ENCODE peak calls at places on chromosomes 6 and 20, in ten cellular contexts. One of them, this sample, is unnamed.

GRCh38 chr6:41682497-41682961 is 44.3 kb downstream of the MDFI start:
- DNase-seq in kidney epithelial cell: no peak
- DNase-seq in SJSA1: no peak
- DNase-seq in stimulated activated CD4-positive, alpha-beta T cell treated with anti-CD3 and anti-CD28 coated beads, Interleukin-4, amount 100 ng/mL, for 1 hour: peak; percentile 11
- DNase-seq in left cardiac atrium: peak; percentile 33
- DNase-seq in ureter: no peak
- DNase-seq in C1 segment of cervical spinal cord: peak; percentile 27
- DNase-seq in mesothelial cell of epicardium: no peak
- DNase-seq in AG08396: no peak
- DNase-seq in NCI-H1694 treated with DMSO at 0.1 percent for 48 hours: no peak
- DNase-seq in this sample: peak; percentile 78

GRCh38 chr6:16623029-16623653 is 138.1 kb downstream of the ATXN1 start:
- DNase-seq in kidney epithelial cell: no peak
- DNase-seq in SJSA1: no peak
- DNase-seq in stimulated activated CD4-positive, alpha-beta T cell treated with anti-CD3 and anti-CD28 coated beads, Interleukin-4, amount 100 ng/mL, for 1 hour: no peak
- DNase-seq in left cardiac atrium: no peak
- DNase-seq in ureter: no peak
- DNase-seq in C1 segment of cervical spinal cord: no peak
- DNase-seq in mesothelial cell of epicardium: no peak
- DNase-seq in AG08396: no peak
- DNase-seq in NCI-H1694 treated with DMSO at 0.1 percent for 48 hours: no peak
- DNase-seq in this sample: no peak

GRCh38 chr20:48057251-48057650 is 272.0 kb upstream of the SULF2 start:
- DNase-seq in kidney epithelial cell: no peak
- DNase-seq in SJSA1: no peak
- DNase-seq in stimulated activated CD4-positive, alpha-beta T cell treated with anti-CD3 and anti-CD28 coated beads, Interleukin-4, amount 100 ng/mL, for 1 hour: no peak
- DNase-seq in left cardiac atrium: no peak
- DNase-seq in ureter: no peak
- DNase-seq in C1 segment of cervical spinal cord: no peak
- DNase-seq in mesothelial cell of epicardium: no peak
- DNase-seq in AG08396: no peak
- DNase-seq in NCI-H1694 treated with DMSO at 0.1 percent for 48 hours: no peak
- DNase-seq in this sample: no peak

GRCh38 chr20:6053776-6054688 is at the start of gene LRRN4:
- DNase-seq in kidney epithelial cell: peak; percentile 94
- DNase-seq in SJSA1: no peak
- DNase-seq in stimulated activated CD4-positive, alpha-beta T cell treated with anti-CD3 and anti-CD28 coated beads, Interleukin-4, amount 100 ng/mL, for 1 hour: no peak
- DNase-seq in left cardiac atrium: no peak
- DNase-seq in ureter: no peak
- DNase-seq in C1 segment of cervical spinal cord: peak; percentile 54
- DNase-seq in mesothelial cell of epicardium: peak; percentile 67
- DNase-seq in AG08396: peak; percentile 25
- DNase-seq in NCI-H1694 treated with DMSO at 0.1 percent for 48 hours: no peak
- DNase-seq in this sample: no peak

GRCh38 chr6:42301986-42302385 is 84.3 kb upstream of the MRPS10 start:
- DNase-seq in kidney epithelial cell: no peak
- DNase-seq in SJSA1: no peak
- DNase-seq in stimulated activated CD4-positive, alpha-beta T cell treated with anti-CD3 and anti-CD28 coated beads, Interleukin-4, amount 100 ng/mL, for 1 hour: no peak
- DNase-seq in left cardiac atrium: no peak
- DNase-seq in ureter: no peak
- DNase-seq in C1 segment of cervical spinal cord: no peak
- DNase-seq in mesothelial cell of epicardium: no peak
- DNase-seq in AG08396: no peak
- DNase-seq in NCI-H1694 treated with DMSO at 0.1 percent for 48 hours: no peak
- DNase-seq in this sample: no peak

GRCh38 chr20:45465492-45466266 is 3.9 kb upstream of the WFDC2 start:
- DNase-seq in kidney epithelial cell: no peak
- DNase-seq in SJSA1: no peak
- DNase-seq in stimulated activated CD4-positive, alpha-beta T cell treated with anti-CD3 and anti-CD28 coated beads, Interleukin-4, amount 100 ng/mL, for 1 hour: no peak
- DNase-seq in left cardiac atrium: no peak
- DNase-seq in ureter: no peak
- DNase-seq in C1 segment of cervical spinal cord: no peak
- DNase-seq in mesothelial cell of epicardium: no peak
- DNase-seq in AG08396: no peak
- DNase-seq in NCI-H1694 treated with DMSO at 0.1 percent for 48 hours: no peak
- DNase-seq in this sample: no peak

GRCh38 chr6:112502348-112503130 is 155.4 kb downstream of the RFPL4B start:
- DNase-seq in kidney epithelial cell: no peak
- DNase-seq in SJSA1: peak; percentile 92
- DNase-seq in stimulated activated CD4-positive, alpha-beta T cell treated with anti-CD3 and anti-CD28 coated beads, Interleukin-4, amount 100 ng/mL, for 1 hour: no peak
- DNase-seq in left cardiac atrium: no peak
- DNase-seq in ureter: no peak
- DNase-seq in C1 segment of cervical spinal cord: no peak
- DNase-seq in mesothelial cell of epicardium: no peak
- DNase-seq in AG08396: peak; percentile 34
- DNase-seq in NCI-H1694 treated with DMSO at 0.1 percent for 48 hours: peak; percentile 18
- DNase-seq in this sample: no peak

GRCh38 chr6:45965787-45966186 is 49.9 kb downstream of the CLIC5 start:
- DNase-seq in kidney epithelial cell: no peak
- DNase-seq in SJSA1: peak; percentile 93
- DNase-seq in stimulated activated CD4-positive, alpha-beta T cell treated with anti-CD3 and anti-CD28 coated beads, Interleukin-4, amount 100 ng/mL, for 1 hour: no peak
- DNase-seq in left cardiac atrium: no peak
- DNase-seq in ureter: no peak
- DNase-seq in C1 segment of cervical spinal cord: no peak
- DNase-seq in mesothelial cell of epicardium: no peak
- DNase-seq in AG08396: peak; percentile 31
- DNase-seq in NCI-H1694 treated with DMSO at 0.1 percent for 48 hours: no peak
- DNase-seq in this sample: no peak

This sample was measured in upper lobe of left lung.